ENCODE peak calls at places on chromosomes 16 and 17, in seven cellular contexts. One of them, this sample, is unnamed.

GRCh38 chr16:56615353-56615752 is 7.0 kb downstream of the MT2A start:
- DNase-seq in heart left ventricle: no peak
- DNase-seq in GM12892: no peak
- DNase-seq in esophagus squamous epithelium: no peak
- DNase-seq in A549: no peak
- DNase-seq in tibial nerve: no peak
- DNase-seq in H1: no peak
- DNase-seq in this sample: no peak

GRCh38 chr16:10988164-10988803 is 43.9 kb downstream of the CLEC16A start:
- DNase-seq in tibial nerve: no peak
- DNase-seq in H1: peak; percentile 65
- DNase-seq in heart left ventricle: no peak
- DNase-seq in GM12892: no peak
- DNase-seq in A549: peak; percentile 28
- DNase-seq in esophagus squamous epithelium: no peak
- DNase-seq in this sample: no peak

GRCh38 chr17:15490634-15491261 is 23.3 kb upstream of the CDRT4 start:
- DNase-seq in tibial nerve: peak; percentile 68
- DNase-seq in heart left ventricle: peak; percentile 50
- DNase-seq in esophagus squamous epithelium: no peak
- DNase-seq in GM12892: no peak
- DNase-seq in A549: no peak
- DNase-seq in H1: peak; percentile 60
- DNase-seq in this sample: peak; percentile 81

GRCh38 chr17:50560185-50560824 is at the start of gene CACNA1G:
- DNase-seq in GM12892: peak; percentile 99
- DNase-seq in heart left ventricle: peak; percentile 92
- DNase-seq in H1: peak; percentile 99
- DNase-seq in tibial nerve: peak; percentile 89
- DNase-seq in A549: peak; percentile 99
- DNase-seq in esophagus squamous epithelium: no peak
- DNase-seq in this sample: peak; percentile 99

GRCh38 chr17:61337247-61337812 is 62.3 kb upstream of the TBX2 start:
- DNase-seq in A549: no peak
- DNase-seq in tibial nerve: no peak
- DNase-seq in H1: no peak
- DNase-seq in esophagus squamous epithelium: no peak
- DNase-seq in heart left ventricle: no peak
- DNase-seq in GM12892: no peak
- DNase-seq in this sample: no peak

GRCh38 chr16:12002447-12003006 is 26.0 kb downstream of the SNX29 start:
- DNase-seq in tibial nerve: no peak
- DNase-seq in H1: no peak
- DNase-seq in GM12892: no peak
- DNase-seq in heart left ventricle: no peak
- DNase-seq in esophagus squamous epithelium: no peak
- DNase-seq in A549: no peak
- DNase-seq in this sample: no peak

GRCh38 chr17:75906143-75906884 is 1.6 kb upstream of the MRPL38 start:
- DNase-seq in tibial nerve: no peak
- DNase-seq in A549: no peak
- DNase-seq in GM12892: no peak
- DNase-seq in esophagus squamous epithelium: no peak
- DNase-seq in heart left ventricle: no peak
- DNase-seq in H1: no peak
- DNase-seq in this sample: no peak

GRCh38 chr16:25966172-25967097 is 274.7 kb downstream of the HS3ST4 start:
- DNase-seq in heart left ventricle: no peak
- DNase-seq in tibial nerve: no peak
- DNase-seq in GM12892: no peak
- DNase-seq in A549: no peak
- DNase-seq in esophagus squamous epithelium: no peak
- DNase-seq in H1: no peak
- DNase-seq in this sample: no peak

GRCh38 chr17:79545251-79546005 is 65.4 kb downstream of the RBFOX3 start:
- DNase-seq in tibial nerve: no peak
- DNase-seq in esophagus squamous epithelium: no peak
- DNase-seq in A549: no peak
- DNase-seq in GM12892: no peak
- DNase-seq in heart left ventricle: no peak
- DNase-seq in H1: no peak
- DNase-seq in this sample: no peak

GRCh38 chr17:51000835-51001638 is 119.6 kb downstream of the SPAG9 start:
- DNase-seq in tibial nerve: peak; percentile 64
- DNase-seq in A549: peak; percentile 62
- DNase-seq in GM12892: no peak
- DNase-seq in heart left ventricle: no peak
- DNase-seq in H1: no peak
- DNase-seq in esophagus squamous epithelium: no peak
- DNase-seq in this sample: peak; percentile 31

GRCh38 chr16:48632137-48632774 is 22.3 kb upstream of the N4BP1 start:
- DNase-seq in esophagus squamous epithelium: no peak
- DNase-seq in A549: no peak
- DNase-seq in tibial nerve: no peak
- DNase-seq in H1: peak; percentile 17
- DNase-seq in GM12892: no peak
- DNase-seq in heart left ventricle: no peak
- DNase-seq in this sample: no peak

GRCh38 chr17:9016941-9017552 is 4.3 kb upstream of the NTN1 start:
- DNase-seq in A549: no peak
- DNase-seq in esophagus squamous epithelium: no peak
- DNase-seq in GM12892: no peak
- DNase-seq in tibial nerve: no peak
- DNase-seq in heart left ventricle: no peak
- DNase-seq in H1: no peak
- DNase-seq in this sample: no peak

GRCh38 chr16:86683441-86684194 is 105.3 kb downstream of the FOXL1 start:
- DNase-seq in GM12892: no peak
- DNase-seq in H1: no peak
- DNase-seq in tibial nerve: no peak
- DNase-seq in heart left ventricle: no peak
- DNase-seq in A549: no peak
- DNase-seq in esophagus squamous epithelium: no peak
- DNase-seq in this sample: no peak

GRCh38 chr17:36972186-36972686 is 23.5 kb downstream of the AATF start:
- DNase-seq in tibial nerve: no peak
- DNase-seq in H1: no peak
- DNase-seq in heart left ventricle: no peak
- DNase-seq in esophagus squamous epithelium: no peak
- DNase-seq in A549: no peak
- DNase-seq in GM12892: no peak
- DNase-seq in this sample: no peak

GRCh38 chr16:86353185-86353584 is 157.1 kb upstream of the FOXF1 start:
- DNase-seq in tibial nerve: no peak
- DNase-seq in heart left ventricle: no peak
- DNase-seq in H1: no peak
- DNase-seq in esophagus squamous epithelium: no peak
- DNase-seq in GM12892: no peak
- DNase-seq in A549: no peak
- DNase-seq in this sample: peak; percentile 43

GRCh38 chr17:57739402-57740224 is 5.5 kb downstream of the CCDC182 start:
- DNase-seq in tibial nerve: no peak
- DNase-seq in GM12892: no peak
- DNase-seq in esophagus squamous epithelium: no peak
- DNase-seq in H1: no peak
- DNase-seq in heart left ventricle: no peak
- DNase-seq in A549: peak; percentile 54
- DNase-seq in this sample: peak; percentile 26

GRCh38 chr16:8564934-8565345 is 25.4 kb downstream of the TMEM114 start:
- DNase-seq in GM12892: no peak
- DNase-seq in heart left ventricle: no peak
- DNase-seq in esophagus squamous epithelium: no peak
- DNase-seq in A549: no peak
- DNase-seq in H1: no peak
- DNase-seq in tibial nerve: no peak
- DNase-seq in this sample: no peak

GRCh38 chr16:29697391-29697790 is 18.4 kb downstream of the QPRT start:
- DNase-seq in heart left ventricle: no peak
- DNase-seq in esophagus squamous epithelium: no peak
- DNase-seq in A549: no peak
- DNase-seq in H1: no peak
- DNase-seq in tibial nerve: no peak
- DNase-seq in GM12892: no peak
- DNase-seq in this sample: no peak

GRCh38 chr17:79033741-79034501 is 10.0 kb downstream of the C1QTNF1 start:
- DNase-seq in A549: no peak
- DNase-seq in heart left ventricle: peak; percentile 55
- DNase-seq in H1: no peak
- DNase-seq in tibial nerve: no peak
- DNase-seq in esophagus squamous epithelium: no peak
- DNase-seq in GM12892: no peak
- DNase-seq in this sample: no peak

GRCh38 chr16:57013268-57013667 is 23.9 kb downstream of the NLRC5 start:
- DNase-seq in esophagus squamous epithelium: no peak
- DNase-seq in GM12892: no peak
- DNase-seq in heart left ventricle: no peak
- DNase-seq in H1: no peak
- DNase-seq in tibial nerve: no peak
- DNase-seq in A549: no peak
- DNase-seq in this sample: no peak

GRCh38 chr17:59941131-59941530 is 23.4 kb downstream of the RNFT1 start:
- DNase-seq in heart left ventricle: no peak
- DNase-seq in tibial nerve: no peak
- DNase-seq in GM12892: no peak
- DNase-seq in H1: no peak
- DNase-seq in A549: no peak
- DNase-seq in esophagus squamous epithelium: no peak
- DNase-seq in this sample: no peak

GRCh38 chr17:7014995-7015586 is 2.7 kb downstream of the RNASEK start:
- DNase-seq in GM12892: no peak
- DNase-seq in esophagus squamous epithelium: no peak
- DNase-seq in A549: no peak
- DNase-seq in H1: no peak
- DNase-seq in heart left ventricle: no peak
- DNase-seq in tibial nerve: no peak
- DNase-seq in this sample: peak; percentile 62

GRCh38 chr17:28433696-28434095 is 27.7 kb upstream of the SLC46A1 start:
- DNase-seq in tibial nerve: no peak
- DNase-seq in GM12892: no peak
- DNase-seq in A549: no peak
- DNase-seq in heart left ventricle: no peak
- DNase-seq in H1: no peak
- DNase-seq in esophagus squamous epithelium: no peak
- DNase-seq in this sample: no peak
- TF ChIP-seq POLR2A in tibial nerve: no peak
- TF ChIP-seq POLR2A in GM12892: no peak
- TF ChIP-seq POLR2A in A549: no peak
- TF ChIP-seq POLR2A in heart left ventricle: no peak
- TF ChIP-seq POLR2A in H1: no peak
- TF ChIP-seq POLR2A in esophagus squamous epithelium: no peak
- TF ChIP-seq POLR2A in this sample: no peak

GRCh38 chr16:28494141-28494851 is at the start of gene APOBR:
- DNase-seq in tibial nerve: peak; percentile 31
- DNase-seq in heart left ventricle: peak; percentile 54
- DNase-seq in H1: no peak
- DNase-seq in A549: no peak
- DNase-seq in GM12892: peak; percentile 78
- DNase-seq in esophagus squamous epithelium: peak; percentile 52
- DNase-seq in this sample: no peak

GRCh38 chr16:28495098-28495793 is 803 bp downstream of the APOBR start:
- DNase-seq in GM12892: no peak
- DNase-seq in tibial nerve: no peak
- DNase-seq in heart left ventricle: no peak
- DNase-seq in esophagus squamous epithelium: no peak
- DNase-seq in H1: no peak
- DNase-seq in A549: no peak
- DNase-seq in this sample: no peak

GRCh38 chr16:28491080-28491969 is 549 bp downstream of the CLN3 start:
- DNase-seq in heart left ventricle: peak; percentile 44
- DNase-seq in A549: peak; percentile 43
- DNase-seq in H1: peak; percentile 76
- DNase-seq in GM12892: no peak
- DNase-seq in tibial nerve: peak; percentile 21
- DNase-seq in esophagus squamous epithelium: no peak
- DNase-seq in this sample: no peak

GRCh38 chr16:28492511-28492910 is 637 bp upstream of the CLN3 start:
- DNase-seq in GM12892: no peak
- DNase-seq in heart left ventricle: no peak
- DNase-seq in esophagus squamous epithelium: no peak
- DNase-seq in A549: no peak
- DNase-seq in tibial nerve: no peak
- DNase-seq in H1: no peak
- DNase-seq in this sample: no peak

GRCh38 chr16:28491970-28492474 is at the start of gene CLN3:
- DNase-seq in esophagus squamous epithelium: peak; percentile 69
- DNase-seq in heart left ventricle: peak; percentile 93
- DNase-seq in tibial nerve: peak; percentile 90
- DNase-seq in GM12892: peak; percentile 87
- DNase-seq in A549: peak; percentile 98
- DNase-seq in H1: peak; percentile 88
- DNase-seq in this sample: peak; percentile 92
- TF ChIP-seq POLR2A in esophagus squamous epithelium: peak; percentile 44
- TF ChIP-seq POLR2A in heart left ventricle: peak; percentile 47
- TF ChIP-seq POLR2A in tibial nerve: peak; percentile 33
- TF ChIP-seq POLR2A in GM12892: peak; percentile 46
- TF ChIP-seq POLR2A in A549: no peak
- TF ChIP-seq POLR2A in H1: no peak
- TF ChIP-seq POLR2A in this sample: no peak

GRCh38 chr17:28722413-28723158 is 2.8 kb downstream of the RPL23A start:
- DNase-seq in esophagus squamous epithelium: no peak
- DNase-seq in GM12892: no peak
- DNase-seq in H1: no peak
- DNase-seq in A549: no peak
- DNase-seq in tibial nerve: no peak
- DNase-seq in heart left ventricle: no peak
- DNase-seq in this sample: no peak
- TF ChIP-seq POLR2A in esophagus squamous epithelium: no peak
- TF ChIP-seq POLR2A in GM12892: no peak
- TF ChIP-seq POLR2A in H1: peak; percentile 38
- TF ChIP-seq POLR2A in A549: no peak
- TF ChIP-seq POLR2A in tibial nerve: no peak
- TF ChIP-seq POLR2A in heart left ventricle: no peak
- TF ChIP-seq POLR2A in this sample: no peak

DNA sequence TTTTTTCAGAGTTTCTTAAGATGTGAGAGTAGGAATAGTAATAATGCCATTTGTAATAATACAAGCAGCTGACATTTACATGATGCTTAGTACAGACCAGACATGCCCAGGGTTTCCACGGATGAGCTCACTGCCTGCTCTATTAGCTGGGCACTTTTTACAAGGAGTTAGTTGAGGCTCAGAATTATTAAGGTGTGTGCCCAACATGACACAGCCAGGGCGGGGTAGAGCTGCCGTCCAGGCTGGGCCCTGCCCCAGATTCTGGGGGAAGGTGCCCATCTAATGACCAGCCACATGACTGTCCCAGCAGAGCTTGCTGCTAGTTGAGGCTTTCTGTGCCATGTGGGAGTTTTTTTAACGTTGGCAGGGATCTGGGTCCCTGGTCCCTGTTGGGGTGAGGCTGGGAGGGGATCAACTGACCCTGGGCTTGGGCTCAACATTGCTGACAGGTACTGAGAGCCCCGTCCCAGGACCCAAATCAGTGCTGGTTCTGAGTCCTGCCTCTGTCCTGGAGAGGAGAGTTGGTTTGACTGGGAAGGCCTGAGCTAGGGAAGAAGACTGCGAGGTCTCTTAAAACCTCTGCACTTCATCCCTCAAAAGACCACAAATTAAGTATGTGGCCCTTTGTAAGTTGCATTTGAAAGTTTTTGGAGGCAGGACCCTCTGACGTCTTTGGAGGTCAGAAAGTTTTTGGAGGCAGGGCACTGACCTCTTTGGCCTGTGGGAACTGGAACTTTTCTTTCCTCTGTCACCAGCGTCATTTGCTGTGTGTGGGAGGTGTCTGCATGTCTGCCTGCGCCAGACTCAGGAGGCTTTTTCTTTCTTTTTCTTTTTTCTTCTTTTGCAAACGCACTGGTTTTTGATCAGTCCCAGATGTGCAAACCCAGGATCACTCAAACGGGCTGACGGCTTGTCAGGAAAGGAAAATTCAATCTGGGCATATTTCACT is 2.2 kb downstream of the CRISPLD2 start:
- DNase-seq in heart left ventricle: no peak
- DNase-seq in tibial nerve: no peak
- DNase-seq in A549: no peak
- DNase-seq in GM12892: no peak
- DNase-seq in H1: no peak
- DNase-seq in esophagus squamous epithelium: no peak
- DNase-seq in this sample: no peak
- TF ChIP-seq POLR2A in heart left ventricle: no peak
- TF ChIP-seq POLR2A in tibial nerve: peak; percentile 34
- TF ChIP-seq POLR2A in A549: no peak
- TF ChIP-seq POLR2A in GM12892: no peak
- TF ChIP-seq POLR2A in H1: no peak
- TF ChIP-seq POLR2A in esophagus squamous epithelium: peak; percentile 9
- TF ChIP-seq POLR2A in this sample: no peak

This sample was measured in H54.